ENCODE peak calls at places on chromosomes 16 and 17, in ten cellular contexts. One of them, this sample, is unnamed.

GRCh38 chr16:15482068-15482747 is 47.8 kb downstream of the BMERB1 start:
- DNase-seq in HFFc6: peak
- DNase-seq in amniotic stem cell: peak
- DNase-seq in Kasumi-1: no peak
- DNase-seq in cardiac fibroblast: peak
- DNase-seq in Caki2: peak
- DNase-seq in NB4: peak
- DNase-seq in stimulated activated CD8-positive, alpha-beta memory T cell treated with anti-CD3 and anti-CD28 coated beads, Interleukin-7, amount 100 ng/mL, for 1 hour: no peak
- DNase-seq in CD4-positive, alpha-beta T cell: no peak
- DNase-seq in activated gamma-delta T cell: no peak
- DNase-seq in this sample: peak

GRCh38 chr17:69853533-69854262 is 221.3 kb upstream of the KCNJ16 start:
- DNase-seq in HFFc6: no peak
- DNase-seq in amniotic stem cell: no peak
- DNase-seq in Kasumi-1: no peak
- DNase-seq in cardiac fibroblast: peak
- DNase-seq in Caki2: no peak
- DNase-seq in NB4: no peak
- DNase-seq in stimulated activated CD8-positive, alpha-beta memory T cell treated with anti-CD3 and anti-CD28 coated beads, Interleukin-7, amount 100 ng/mL, for 1 hour: no peak
- DNase-seq in CD4-positive, alpha-beta T cell: no peak
- DNase-seq in activated gamma-delta T cell: no peak
- DNase-seq in this sample: no peak

GRCh38 chr16:31365131-31365865 is 10.3 kb downstream of the ITGAX start:
- DNase-seq in HFFc6: no peak
- DNase-seq in amniotic stem cell: no peak
- DNase-seq in Kasumi-1: no peak
- DNase-seq in cardiac fibroblast: no peak
- DNase-seq in Caki2: no peak
- DNase-seq in NB4: peak
- DNase-seq in stimulated activated CD8-positive, alpha-beta memory T cell treated with anti-CD3 and anti-CD28 coated beads, Interleukin-7, amount 100 ng/mL, for 1 hour: no peak
- DNase-seq in CD4-positive, alpha-beta T cell: no peak
- DNase-seq in activated gamma-delta T cell: no peak
- DNase-seq in this sample: no peak

GRCh38 chr17:5809580-5810188 is 225.4 kb upstream of the NLRP1 start:
- DNase-seq in HFFc6: no peak
- DNase-seq in amniotic stem cell: no peak
- DNase-seq in Kasumi-1: no peak
- DNase-seq in cardiac fibroblast: no peak
- DNase-seq in Caki2: peak
- DNase-seq in NB4: no peak
- DNase-seq in stimulated activated CD8-positive, alpha-beta memory T cell treated with anti-CD3 and anti-CD28 coated beads, Interleukin-7, amount 100 ng/mL, for 1 hour: no peak
- DNase-seq in CD4-positive, alpha-beta T cell: no peak
- DNase-seq in activated gamma-delta T cell: no peak
- DNase-seq in this sample: no peak

GRCh38 chr16:66751135-66751991 is at the start of gene DYNC1LI2:
- DNase-seq in HFFc6: peak
- DNase-seq in amniotic stem cell: peak
- DNase-seq in Kasumi-1: peak
- DNase-seq in cardiac fibroblast: peak
- DNase-seq in Caki2: peak
- DNase-seq in NB4: peak
- DNase-seq in stimulated activated CD8-positive, alpha-beta memory T cell treated with anti-CD3 and anti-CD28 coated beads, Interleukin-7, amount 100 ng/mL, for 1 hour: peak
- DNase-seq in CD4-positive, alpha-beta T cell: peak
- DNase-seq in activated gamma-delta T cell: peak
- DNase-seq in this sample: peak

GRCh38 chr16:58466396-58466795 is 33.5 kb upstream of the NDRG4 start:
- DNase-seq in HFFc6: no peak
- DNase-seq in amniotic stem cell: no peak
- DNase-seq in Kasumi-1: no peak
- DNase-seq in cardiac fibroblast: no peak
- DNase-seq in Caki2: no peak
- DNase-seq in NB4: no peak
- DNase-seq in stimulated activated CD8-positive, alpha-beta memory T cell treated with anti-CD3 and anti-CD28 coated beads, Interleukin-7, amount 100 ng/mL, for 1 hour: no peak
- DNase-seq in CD4-positive, alpha-beta T cell: no peak
- DNase-seq in activated gamma-delta T cell: no peak
- DNase-seq in this sample: no peak

GRCh38 chr16:17224859-17225258 is 245.9 kb downstream of the XYLT1 start:
- DNase-seq in HFFc6: peak
- DNase-seq in amniotic stem cell: no peak
- DNase-seq in Kasumi-1: no peak
- DNase-seq in cardiac fibroblast: peak
- DNase-seq in Caki2: no peak
- DNase-seq in NB4: peak
- DNase-seq in stimulated activated CD8-positive, alpha-beta memory T cell treated with anti-CD3 and anti-CD28 coated beads, Interleukin-7, amount 100 ng/mL, for 1 hour: no peak
- DNase-seq in CD4-positive, alpha-beta T cell: no peak
- DNase-seq in activated gamma-delta T cell: no peak
- DNase-seq in this sample: no peak

GRCh38 chr16:48448799-48449481 is 63.7 kb upstream of the SIAH1 start:
- DNase-seq in HFFc6: no peak
- DNase-seq in amniotic stem cell: no peak
- DNase-seq in Kasumi-1: no peak
- DNase-seq in cardiac fibroblast: no peak
- DNase-seq in Caki2: no peak
- DNase-seq in NB4: no peak
- DNase-seq in stimulated activated CD8-positive, alpha-beta memory T cell treated with anti-CD3 and anti-CD28 coated beads, Interleukin-7, amount 100 ng/mL, for 1 hour: no peak
- DNase-seq in CD4-positive, alpha-beta T cell: no peak
- DNase-seq in activated gamma-delta T cell: no peak
- DNase-seq in this sample: no peak

GRCh38 chr16:55326261-55326802 is 2.3 kb downstream of the IRX6 start:
- DNase-seq in HFFc6: no peak
- DNase-seq in amniotic stem cell: no peak
- DNase-seq in Kasumi-1: no peak
- DNase-seq in cardiac fibroblast: no peak
- DNase-seq in Caki2: no peak
- DNase-seq in NB4: no peak
- DNase-seq in stimulated activated CD8-positive, alpha-beta memory T cell treated with anti-CD3 and anti-CD28 coated beads, Interleukin-7, amount 100 ng/mL, for 1 hour: no peak
- DNase-seq in CD4-positive, alpha-beta T cell: no peak
- DNase-seq in activated gamma-delta T cell: no peak
- DNase-seq in this sample: no peak

GRCh38 chr16:15639061-15639568 is 3.8 kb downstream of the MARF1 start:
- DNase-seq in HFFc6: no peak
- DNase-seq in amniotic stem cell: no peak
- DNase-seq in Kasumi-1: no peak
- DNase-seq in cardiac fibroblast: no peak
- DNase-seq in Caki2: no peak
- DNase-seq in NB4: no peak
- DNase-seq in stimulated activated CD8-positive, alpha-beta memory T cell treated with anti-CD3 and anti-CD28 coated beads, Interleukin-7, amount 100 ng/mL, for 1 hour: no peak
- DNase-seq in CD4-positive, alpha-beta T cell: peak
- DNase-seq in activated gamma-delta T cell: no peak
- DNase-seq in this sample: no peak

GRCh38 chr16:22240023-22240697 is 34.1 kb downstream of the EEF2K start:
- DNase-seq in HFFc6: no peak
- DNase-seq in amniotic stem cell: no peak
- DNase-seq in Kasumi-1: no peak
- DNase-seq in cardiac fibroblast: peak
- DNase-seq in Caki2: no peak
- DNase-seq in NB4: no peak
- DNase-seq in stimulated activated CD8-positive, alpha-beta memory T cell treated with anti-CD3 and anti-CD28 coated beads, Interleukin-7, amount 100 ng/mL, for 1 hour: no peak
- DNase-seq in CD4-positive, alpha-beta T cell: no peak
- DNase-seq in activated gamma-delta T cell: no peak
- DNase-seq in this sample: no peak

GRCh38 chr16:31453255-31454204 is 5.8 kb upstream of the ARMC5 start:
- DNase-seq in HFFc6: peak
- DNase-seq in amniotic stem cell: no peak
- DNase-seq in Kasumi-1: no peak
- DNase-seq in cardiac fibroblast: peak
- DNase-seq in Caki2: peak
- DNase-seq in NB4: peak
- DNase-seq in stimulated activated CD8-positive, alpha-beta memory T cell treated with anti-CD3 and anti-CD28 coated beads, Interleukin-7, amount 100 ng/mL, for 1 hour: no peak
- DNase-seq in CD4-positive, alpha-beta T cell: no peak
- DNase-seq in activated gamma-delta T cell: no peak
- DNase-seq in this sample: no peak

GRCh38 chr17:2068589-2069051 is 13.7 kb downstream of the HIC1 start:
- DNase-seq in HFFc6: peak
- DNase-seq in amniotic stem cell: no peak
- DNase-seq in Kasumi-1: no peak
- DNase-seq in cardiac fibroblast: peak
- DNase-seq in Caki2: no peak
- DNase-seq in NB4: no peak
- DNase-seq in stimulated activated CD8-positive, alpha-beta memory T cell treated with anti-CD3 and anti-CD28 coated beads, Interleukin-7, amount 100 ng/mL, for 1 hour: no peak
- DNase-seq in CD4-positive, alpha-beta T cell: no peak
- DNase-seq in activated gamma-delta T cell: no peak
- DNase-seq in this sample: no peak

GRCh38 chr16:82631701-82632685 is 5.2 kb downstream of the CDH13 start:
- DNase-seq in HFFc6: no peak
- DNase-seq in amniotic stem cell: no peak
- DNase-seq in Kasumi-1: no peak
- DNase-seq in cardiac fibroblast: no peak
- DNase-seq in Caki2: no peak
- DNase-seq in NB4: peak
- DNase-seq in stimulated activated CD8-positive, alpha-beta memory T cell treated with anti-CD3 and anti-CD28 coated beads, Interleukin-7, amount 100 ng/mL, for 1 hour: no peak
- DNase-seq in CD4-positive, alpha-beta T cell: no peak
- DNase-seq in activated gamma-delta T cell: no peak
- DNase-seq in this sample: no peak

GRCh38 chr17:66268247-66268927 is 34.0 kb upstream of the PRKCA start:
- DNase-seq in HFFc6: peak
- DNase-seq in amniotic stem cell: peak
- DNase-seq in Kasumi-1: no peak
- DNase-seq in cardiac fibroblast: peak
- DNase-seq in Caki2: no peak
- DNase-seq in NB4: no peak
- DNase-seq in stimulated activated CD8-positive, alpha-beta memory T cell treated with anti-CD3 and anti-CD28 coated beads, Interleukin-7, amount 100 ng/mL, for 1 hour: no peak
- DNase-seq in CD4-positive, alpha-beta T cell: no peak
- DNase-seq in activated gamma-delta T cell: no peak
- DNase-seq in this sample: no peak

GRCh38 chr16:88570691-88571092 is 489 bp downstream of the ZC3H18 start:
- DNase-seq in HFFc6: no peak
- DNase-seq in amniotic stem cell: no peak
- DNase-seq in Kasumi-1: peak
- DNase-seq in cardiac fibroblast: peak
- DNase-seq in Caki2: no peak
- DNase-seq in NB4: peak
- DNase-seq in stimulated activated CD8-positive, alpha-beta memory T cell treated with anti-CD3 and anti-CD28 coated beads, Interleukin-7, amount 100 ng/mL, for 1 hour: no peak
- DNase-seq in CD4-positive, alpha-beta T cell: peak
- DNase-seq in activated gamma-delta T cell: peak
- DNase-seq in this sample: no peak

GRCh38 chr16:4053663-4054479 is 62.4 kb downstream of the ADCY9 start:
- DNase-seq in HFFc6: peak
- DNase-seq in amniotic stem cell: peak
- DNase-seq in Kasumi-1: peak
- DNase-seq in cardiac fibroblast: peak
- DNase-seq in Caki2: peak
- DNase-seq in NB4: peak
- DNase-seq in stimulated activated CD8-positive, alpha-beta memory T cell treated with anti-CD3 and anti-CD28 coated beads, Interleukin-7, amount 100 ng/mL, for 1 hour: no peak
- DNase-seq in CD4-positive, alpha-beta T cell: no peak
- DNase-seq in activated gamma-delta T cell: no peak
- DNase-seq in this sample: no peak

GRCh38 chr17:81285179-81285878 is 9.8 kb downstream of the SLC38A10 start:
- DNase-seq in HFFc6: no peak
- DNase-seq in amniotic stem cell: no peak
- DNase-seq in Kasumi-1: peak
- DNase-seq in cardiac fibroblast: peak
- DNase-seq in Caki2: no peak
- DNase-seq in NB4: peak
- DNase-seq in stimulated activated CD8-positive, alpha-beta memory T cell treated with anti-CD3 and anti-CD28 coated beads, Interleukin-7, amount 100 ng/mL, for 1 hour: no peak
- DNase-seq in CD4-positive, alpha-beta T cell: peak
- DNase-seq in activated gamma-delta T cell: peak
- DNase-seq in this sample: no peak